ENCODE peak calls at places on chromosome 2, in eight cellular contexts. J is CD8-positive, alpha-beta T cell; F is foreskin fibroblast; I is H9; S is left lung; O is neural crest cell; Y is GM20000; L is heart left ventricle. E is an unnamed sample.
A peak's percentile ranks its signal among the peaks of the same experiment; 100 is the strongest.

GRCh38 chr2:54605836-54606235 is 117.6 kb upstream of the EML6 start:
- DNase-seq in O (no peak), Y (no peak), S (no peak), L (no peak), I (no peak), F (peak; percentile 31), J (no peak), E (no peak)

GRCh38 chr2:67733517-67733916 is 329.3 kb downstream of the C1D start:
- DNase-seq in I (peak; percentile 69), F (peak; percentile 30), Y (peak; percentile 28), J (no peak), L (peak; percentile 15), S (peak; percentile 52), O (peak; percentile 1), E (no peak)

GRCh38 chr2:43347751-43348150 is 121.3 kb upstream of the ZFP36L2 start:
- DNase-seq in S (no peak), O (no peak), L (peak; percentile 1), J (no peak), I (no peak), Y (no peak), F (no peak), E (no peak)

GRCh38 chr2:24923106-24923505 is 3.1 kb upstream of the ADCY3 start:
- DNase-seq in Y (no peak), F (no peak), S (no peak), O (no peak), J (no peak), L (no peak), I (no peak), E (no peak)

GRCh38 chr2:241363316-241363879 is 7.3 kb downstream of the FARP2 start:
- DNase-seq in O (no peak), I (no peak), F (no peak), S (no peak), J (no peak), Y (peak; percentile 39), L (no peak), E (no peak)

GRCh38 chr2:26430826-26431225 is 29.1 kb downstream of the DRC1 start:
- DNase-seq in L (no peak), O (no peak), J (no peak), F (peak; percentile 44), S (no peak), I (no peak), Y (no peak), E (no peak)

GRCh38 chr2:180571559-180571958 is 408.8 kb upstream of the UBE2E3 start:
- DNase-seq in J (no peak), O (no peak), L (no peak), F (peak; percentile 78), I (no peak), S (no peak), Y (no peak), E (no peak)

GRCh38 chr2:227402321-227402720 is 14.6 kb upstream of the SCYGR1 start:
- DNase-seq in S (no peak), L (no peak), F (no peak), Y (no peak), O (no peak), I (no peak), J (no peak), E (no peak)

GRCh38 chr2:120253021-120253882 is 600 bp downstream of the RALB start:
- DNase-seq in L (peak; percentile 89), S (peak; percentile 98), O (peak; percentile 67), I (peak; percentile 71), F (peak; percentile 92), Y (no peak), J (peak; percentile 24), E (peak; percentile 90)

GRCh38 chr2:158659483-158659882 is 135.6 kb upstream of the DAPL1 start:
- DNase-seq in S (no peak), L (no peak), O (no peak), J (no peak), Y (no peak), I (no peak), F (no peak), E (no peak)

GRCh38 chr2:29110916-29111315 is 4.3 kb upstream of the CLIP4 start:
- DNase-seq in O (no peak), J (no peak), I (no peak), Y (peak; percentile 54), F (no peak), L (no peak), S (no peak), E (no peak)

GRCh38 chr2:240913810-240914644 is 7.9 kb downstream of the CROCC2 start:
- DNase-seq in Y (peak; percentile 86), L (peak; percentile 79), F (peak; percentile 87), I (peak; percentile 87), S (peak; percentile 90), J (peak; percentile 78), O (peak; percentile 92), E (no peak)

GRCh38 chr2:55138546-55139288 is 88.5 kb upstream of the RTN4 start:
- DNase-seq in Y (no peak), O (no peak), L (no peak), S (no peak), F (no peak), J (no peak), I (no peak), E (no peak)

GRCh38 chr2:162579986-162580385 is 236.1 kb downstream of the GCA start:
- DNase-seq in L (no peak), F (no peak), S (no peak), J (no peak), I (no peak), Y (no peak), O (no peak), E (no peak)

GRCh38 chr2:128261245-128262128 is 57.2 kb downstream of the HS6ST1 start:
- DNase-seq in I (peak; percentile 37), O (no peak), L (no peak), F (no peak), J (no peak), S (no peak), Y (peak; percentile 4), E (peak; percentile 80)

GRCh38 chr2:185202416-185202815 is 536.2 kb upstream of the FSIP2 start:
- DNase-seq in I (no peak), J (no peak), S (no peak), F (no peak), O (no peak), L (no peak), Y (no peak), E (no peak)

GRCh38 chr2:207770602-207771404 is 1.1 kb upstream of the FZD5 start:
- DNase-seq in S (peak; percentile 84), O (no peak), L (no peak), F (peak; percentile 41), J (peak; percentile 6), I (peak; percentile 56), Y (peak; percentile 63), E (no peak)

GRCh38 chr2:127424598-127425379 is 6.6 kb downstream of the PROC start:
- DNase-seq in S (no peak), O (no peak), Y (no peak), L (no peak), I (no peak), F (no peak), J (no peak), E (no peak)

GRCh38 chr2:204407209-204408070 is 137.8 kb upstream of the PARD3B start:
- DNase-seq in J (no peak), S (no peak), I (no peak), L (no peak), F (peak; percentile 18), O (no peak), Y (no peak), E (no peak)

GRCh38 chr2:57497489-57498096 is 549.0 kb upstream of the VRK2 start:
- DNase-seq in F (peak; percentile 52), Y (peak; percentile 35), I (peak; percentile 38), O (peak; percentile 64), S (no peak), L (peak; percentile 6), J (no peak), E (no peak)

GRCh38 chr2:136495636-136496035 is 269.7 kb upstream of the THSD7B start:
- DNase-seq in O (no peak), I (no peak), S (no peak), Y (no peak), F (no peak), L (no peak), J (no peak), E (no peak)

GRCh38 chr2:168686485-168687191 is 115.8 kb upstream of the NOSTRIN start:
- DNase-seq in L (no peak), J (no peak), Y (no peak), O (no peak), F (peak; percentile 74), S (no peak), I (no peak), E (no peak)
- TF ChIP-seq CTCF in L (no peak), J (no peak), Y (no peak), O (no peak), F (no peak), S (no peak), I (no peak), E (no peak)

GRCh38 chr2:98518106-98518505 is 73.4 kb downstream of the INPP4A start:
- DNase-seq in L (no peak), O (no peak), I (no peak), J (peak; percentile 64), F (no peak), S (no peak), Y (peak; percentile 60), E (no peak)
- TF ChIP-seq CTCF in L (peak; percentile 52), O (peak; percentile 46), I (peak; percentile 66), J (peak; percentile 81), F (peak; percentile 16), S (peak; percentile 24), Y (peak; percentile 68), E (peak; percentile 41)

GRCh38 chr2:19805266-19805665 is 96.5 kb downstream of the TTC32 start:
- DNase-seq in S (no peak), J (no peak), L (no peak), O (no peak), Y (no peak), F (no peak), I (no peak), E (no peak)

GRCh38 chr2:19807346-19807745 is 94.4 kb downstream of the TTC32 start:
- DNase-seq in Y (no peak), O (no peak), J (no peak), L (no peak), F (no peak), I (peak; percentile 5), S (no peak), E (no peak)

GRCh38 chr2:19804861-19805260 is 96.9 kb downstream of the TTC32 start:
- DNase-seq in S (no peak), O (no peak), I (peak; percentile 0), J (no peak), L (no peak), Y (no peak), F (no peak), E (no peak)

GRCh38 chr2:19806591-19806990 is 95.2 kb downstream of the TTC32 start:
- DNase-seq in L (no peak), O (no peak), Y (no peak), F (no peak), I (peak; percentile 18), S (no peak), J (no peak), E (no peak)

DNA sequence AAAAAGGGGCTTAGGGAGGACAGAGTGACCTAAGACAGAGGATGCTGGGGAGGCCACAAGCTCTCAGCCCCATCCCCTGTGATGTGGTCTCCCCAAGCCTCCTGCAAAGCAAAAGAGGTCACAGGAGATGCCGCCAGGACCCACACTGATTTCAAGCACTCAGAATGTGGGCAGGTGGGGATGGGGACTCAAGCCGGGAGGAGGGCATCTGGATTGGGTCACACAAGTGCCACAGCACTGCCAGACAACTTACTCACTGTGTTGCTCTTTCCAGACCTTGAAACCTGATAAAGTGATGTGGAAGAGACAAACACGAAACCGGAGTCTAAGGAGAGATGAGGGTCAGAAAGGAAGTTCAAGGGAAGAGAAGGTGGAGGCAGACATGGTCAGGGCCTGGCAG is 95.7 kb downstream of the TTC32 start:
- DNase-seq in S (no peak), F (no peak), Y (no peak), I (peak; percentile 10), O (no peak), L (no peak), J (no peak), E (no peak)
- TF ChIP-seq CTCF in S (no peak), F (no peak), Y (no peak), I (no peak), O (no peak), L (no peak), J (no peak), E (no peak)

GRCh38 chr2:219421323-219421722 is 3.1 kb downstream of the DES start:
- DNase-seq in O (no peak), J (no peak), F (no peak), L (no peak), S (no peak), Y (no peak), I (no peak), E (no peak)
- TF ChIP-seq CTCF in O (no peak), J (no peak), F (no peak), L (peak; percentile 20), S (no peak), Y (no peak), I (no peak), E (no peak)

E was measured in osteocyte.